ENCODE peak calls at places on chromosome 18, in six cellular contexts. A is ovary, I is Peyer's patch, X is transverse colon, U is IMR-90, Z is uterus. L is an unnamed sample. For H3K4me1, the result is how much of the 10 kb centered on the place peaks cover.

GRCh38 chr18:26574958-26575864 is 26.9 kb upstream of the KCTD1 start:
- DNase-seq in A (peak), I (no peak), X (peak), U (peak), Z (no peak), L (peak)

GRCh38 chr18:26503382-26503781 is 45.0 kb downstream of the KCTD1 start:
- DNase-seq in A (no peak), I (no peak), X (no peak), U (no peak), Z (no peak), L (no peak)

GRCh38 chr18:58793361-58793760 is 71.3 kb upstream of the ZNF532 start:
- DNase-seq in A (no peak), I (no peak), X (no peak), U (peak), Z (peak), L (no peak)

GRCh38 chr18:32552421-32553030 is 81.8 kb upstream of the GAREM1 start:
- DNase-seq in A (no peak), I (peak), X (peak), U (peak), Z (peak), L (peak)

GRCh38 chr18:56986829-56987228 is 160.1 kb upstream of the BOD1L2 start:
- DNase-seq in A (no peak), I (no peak), X (no peak), U (no peak), Z (no peak), L (no peak)

GRCh38 chr18:8801263-8801901 is 96.0 kb downstream of the MTCL1 start:
- DNase-seq in A (no peak), I (no peak), X (no peak), U (peak), Z (no peak), L (no peak)

GRCh38 chr18:59659486-59660187 is 37.6 kb downstream of the CCBE1 start:
- DNase-seq in A (no peak), I (no peak), X (no peak), U (peak), Z (no peak), L (no peak)

GRCh38 chr18:74994502-74995403 is 214.2 kb downstream of the PTGR3 start:
- DNase-seq in A (no peak), I (peak), X (peak), U (peak), Z (no peak), L (no peak)

GRCh38 chr18:78905334-78905733 is 74.3 kb upstream of the SALL3 start:
- DNase-seq in A (no peak), I (no peak), X (no peak), U (no peak), Z (no peak), L (no peak)

GRCh38 chr18:75483662-75484061 is 56.2 kb upstream of the SMIM21 start:
- DNase-seq in A (no peak), I (no peak), X (no peak), U (no peak), Z (no peak), L (no peak)

DNA sequence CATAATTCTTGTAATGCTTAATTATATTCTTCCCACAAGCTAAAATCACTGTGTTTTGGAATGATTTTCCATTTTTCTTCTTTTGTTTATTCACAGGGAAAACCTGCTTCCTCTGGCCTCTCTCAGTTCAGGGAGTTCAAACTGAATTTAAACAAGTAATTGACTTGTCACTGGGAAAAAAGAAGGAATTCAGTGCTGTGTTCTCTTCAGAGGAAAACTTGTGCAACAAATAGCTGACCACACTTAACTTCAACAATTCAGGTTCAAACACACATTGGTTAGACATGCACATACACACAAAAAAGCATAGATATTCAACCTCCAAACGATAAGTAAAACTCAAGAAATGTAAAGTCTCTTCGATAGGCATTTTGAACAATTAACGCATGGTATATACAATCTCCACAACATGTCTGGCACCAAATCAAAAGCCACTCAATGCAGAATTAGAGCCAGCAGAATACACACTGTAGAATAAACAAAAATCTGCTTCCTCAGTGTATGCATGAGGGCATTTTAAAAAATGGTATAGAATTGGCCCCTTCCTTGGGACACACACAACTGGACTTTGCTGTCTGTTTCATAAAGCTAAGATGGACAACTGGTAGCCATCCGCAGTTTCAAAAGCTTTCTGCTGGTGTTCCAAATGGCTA is 269.0 kb downstream of the TCF4 start:
- DNase-seq in A (no peak), I (no peak), X (no peak), U (peak), Z (no peak), L (no peak)
- H3K4me3 ChIP-seq in A (peak), I (peak), X (peak), U (no peak), Z (peak), L (peak)

DNA sequence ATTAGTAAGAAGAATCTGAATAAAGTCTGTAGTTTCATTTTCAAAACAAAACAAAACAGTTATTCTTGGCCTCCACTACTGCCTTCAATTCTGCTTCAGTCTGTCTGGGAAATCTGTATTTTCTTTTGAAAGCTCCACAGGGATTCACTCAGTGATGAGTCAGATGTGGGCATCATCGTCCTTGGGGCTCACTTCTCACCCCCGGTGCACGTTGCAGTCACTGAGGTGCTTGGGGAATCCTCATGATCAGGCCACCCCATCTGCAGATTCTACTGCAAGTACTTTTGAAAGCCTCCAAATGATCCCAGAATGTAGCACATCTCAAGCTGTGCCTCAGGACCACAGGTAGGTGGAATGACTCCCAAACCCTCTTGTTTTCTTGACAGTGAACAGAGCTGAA is 34.3 kb downstream of the LPIN2 start:
- DNase-seq in A (no peak), I (no peak), X (no peak), U (peak), Z (no peak), L (no peak)
- H3K4me1 ChIP-seq in A (under half), I (half or more), X (half or more), U (under half), Z (under half), L (half or more)

GRCh38 chr18:43396266-43396665 is 119.0 kb upstream of the SYT4 start:
- DNase-seq in A (no peak), I (no peak), X (no peak), U (no peak), Z (no peak), L (no peak)

GRCh38 chr18:43393174-43393573 is 115.9 kb upstream of the SYT4 start:
- DNase-seq in A (no peak), I (no peak), X (no peak), U (no peak), Z (no peak), L (no peak)

DNA sequence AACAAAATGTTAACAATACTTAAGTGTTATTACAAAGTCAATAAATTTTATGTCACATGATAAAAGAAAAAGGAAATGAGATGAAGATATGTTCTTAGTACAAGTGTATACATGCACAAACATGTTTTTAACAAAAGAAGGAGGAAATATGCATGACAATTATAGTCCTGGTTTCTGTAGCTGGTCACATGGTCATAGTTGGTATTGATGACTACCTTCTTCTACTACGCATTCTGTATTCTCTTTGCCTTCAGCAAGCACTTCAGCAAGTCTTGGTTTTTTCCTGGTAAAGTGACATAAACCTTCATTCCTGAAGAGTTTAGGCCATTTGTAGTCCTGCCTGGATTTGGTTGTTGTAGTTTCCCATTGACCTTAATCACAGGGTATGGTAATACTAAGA is 121.3 kb upstream of the SYT4 start:
- DNase-seq in A (no peak), I (no peak), X (no peak), U (no peak), Z (no peak), L (no peak)
- TF ChIP-seq POLR2A in A (no peak), I (no peak), X (no peak), U (no peak), Z (no peak), L (no peak)

DNA sequence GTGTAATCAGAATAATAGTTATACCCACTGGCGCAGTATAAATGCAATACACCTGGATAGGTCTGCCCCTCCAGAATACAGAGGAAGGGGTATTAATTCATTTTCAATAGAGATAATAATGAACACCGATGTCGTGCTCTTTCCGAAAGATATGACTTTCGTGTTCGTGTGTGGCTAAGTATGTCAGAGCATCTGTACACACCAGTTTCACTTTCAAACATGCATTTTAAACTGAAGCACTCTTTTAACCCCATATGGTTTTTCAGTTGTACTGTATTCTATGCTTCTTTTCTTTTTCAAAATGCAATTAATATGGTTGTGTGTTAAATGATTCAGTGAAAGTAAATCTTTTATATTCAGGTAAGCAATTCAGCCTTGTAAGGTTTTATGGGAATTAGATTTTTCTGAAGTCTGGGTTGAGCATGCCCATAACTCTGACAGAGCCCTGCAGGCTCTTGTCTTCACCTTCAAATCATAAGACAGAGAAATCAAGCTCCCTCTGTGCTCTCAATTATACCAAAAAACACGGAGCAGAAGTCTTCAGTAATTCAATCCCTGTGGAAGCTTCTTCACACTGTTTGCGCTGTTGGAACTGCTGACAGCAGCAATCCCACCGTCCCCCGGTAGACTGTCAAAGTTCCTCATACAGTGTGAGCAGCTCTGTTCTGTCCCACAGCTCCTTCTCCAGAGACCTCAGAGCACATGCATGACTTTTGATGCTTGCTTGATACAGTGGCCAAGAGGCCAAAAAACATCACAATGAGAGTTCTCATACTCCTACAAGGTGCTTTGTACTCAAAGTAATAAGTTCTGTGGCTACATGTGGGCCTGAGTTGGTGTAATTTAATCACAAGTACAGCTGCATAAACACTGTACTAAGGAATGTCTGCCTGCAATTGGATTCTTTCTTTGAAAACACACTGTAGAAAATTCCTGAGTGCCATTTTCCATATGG is 186.9 kb downstream of the ZNF521 start:
- DNase-seq in A (no peak), I (no peak), X (no peak), U (peak), Z (no peak), L (peak)
- H3K4me3 ChIP-seq in A (peak), I (peak), X (peak), U (peak), Z (peak), L (no peak)

GRCh38 chr18:46013484-46014189 is 46.5 kb upstream of the EPG5 start:
- DNase-seq in A (no peak), I (no peak), X (no peak), U (no peak), Z (no peak), L (no peak)
- H3K4me1 ChIP-seq in A (under half), I (under half), X (under half), U (under half), Z (under half), L (under half)